ENCODE peak calls at places on chromosomes 1 and 21, in four cellular contexts. M, P, N and V are unnamed samples. For H3K4me1, the result is how much of the 10 kb centered on the place peaks cover.

GRCh38 chr1:31683997-31684396 is 19.8 kb downstream of the COL16A1 start:
- DNase-seq in M (no peak), P (no peak), N (no peak), V (no peak)

GRCh38 chr1:12756756-12757433 is 10.9 kb downstream of the CFAP107 start:
- DNase-seq in M (no peak), P (no peak), N (no peak), V (no peak)

GRCh38 chr1:81702903-81703302 is 97.8 kb upstream of the ADGRL2 start:
- DNase-seq in M (no peak), P (no peak), N (no peak), V (no peak)

GRCh38 chr1:19222979-19223824 is 13.1 kb upstream of the UBR4 start:
- DNase-seq in M (no peak), P (no peak), N (no peak), V (no peak)

GRCh38 chr1:183757061-183757460 is 47.9 kb upstream of the RGL1 start:
- DNase-seq in M (no peak), P (peak), N (no peak), V (no peak)

GRCh38 chr1:98053471-98054366 is 132.9 kb upstream of the DPYD start:
- DNase-seq in M (peak), P (no peak), N (no peak), V (no peak)

GRCh38 chr1:69911301-69911801 is 294.0 kb downstream of the LRRC40 start:
- DNase-seq in M (no peak), P (no peak), N (no peak), V (no peak)

GRCh38 chr1:21468597-21468996 is 28.7 kb downstream of the NBPF3 start:
- DNase-seq in M (no peak), P (no peak), N (no peak), V (no peak)

GRCh38 chr21:40602105-40602504 is 244.9 kb downstream of the DSCAM start:
- DNase-seq in M (peak), P (no peak), N (no peak), V (no peak)

DNA sequence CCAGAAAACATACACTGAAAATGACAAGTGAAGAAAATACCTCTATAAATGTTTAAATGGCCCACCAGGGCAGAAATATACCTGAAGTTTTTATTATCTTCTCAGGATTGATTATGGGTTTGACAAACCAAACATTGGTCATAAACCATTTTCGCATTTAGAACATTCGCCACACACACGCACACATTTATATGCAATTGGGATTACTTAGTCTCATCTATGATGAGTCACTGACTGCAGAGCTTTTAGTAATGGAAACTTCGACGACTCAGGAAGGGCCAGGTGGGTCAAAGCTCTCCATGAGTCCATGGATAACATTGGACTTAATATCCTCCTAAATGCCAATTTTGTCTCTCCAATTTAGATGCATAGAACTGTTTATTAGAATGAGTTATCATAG is 16.9 kb downstream of the NRDC start:
- DNase-seq in M (no peak), P (no peak), N (no peak), V (no peak)
- H3K4me1 ChIP-seq in M (under half), P (under half), N (under half), V (under half)

DNA sequence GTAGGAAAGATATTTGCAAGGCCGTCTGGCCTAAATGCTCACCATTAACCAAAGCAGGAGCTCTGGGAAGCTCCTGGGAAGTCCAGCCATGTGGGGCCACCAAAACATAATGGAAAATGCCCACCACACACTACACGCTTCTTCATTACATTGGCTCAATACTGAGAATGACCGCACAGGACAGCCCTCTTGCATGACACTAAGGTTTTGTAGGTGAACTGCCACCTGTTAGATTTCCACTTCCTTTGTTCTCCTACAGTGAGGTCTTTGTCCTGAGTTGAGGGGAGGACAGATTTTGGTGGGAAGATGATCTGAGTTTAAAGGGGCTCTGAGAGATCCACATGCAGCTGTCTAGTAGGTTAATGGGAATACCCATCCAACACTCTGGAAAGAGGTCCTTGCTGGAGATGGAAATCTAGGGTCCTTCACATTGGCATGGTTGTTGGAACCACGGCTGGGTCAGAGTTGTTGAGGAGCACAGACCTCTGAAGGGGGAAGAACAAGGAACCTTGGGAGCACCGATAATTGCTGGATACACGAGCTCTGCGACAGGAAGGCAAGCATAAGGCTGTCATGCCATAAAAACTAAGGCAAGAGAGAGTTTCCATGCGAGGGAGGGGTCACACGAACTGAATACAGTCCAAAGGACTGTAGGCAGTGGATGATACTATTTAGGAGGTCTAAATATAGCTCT is 105.4 kb upstream of the IRF2BP2 start:
- DNase-seq in M (no peak), P (no peak), N (no peak), V (no peak)
- H3K4me1 ChIP-seq in M (under half), P (under half), N (half or more), V (under half)

DNA sequence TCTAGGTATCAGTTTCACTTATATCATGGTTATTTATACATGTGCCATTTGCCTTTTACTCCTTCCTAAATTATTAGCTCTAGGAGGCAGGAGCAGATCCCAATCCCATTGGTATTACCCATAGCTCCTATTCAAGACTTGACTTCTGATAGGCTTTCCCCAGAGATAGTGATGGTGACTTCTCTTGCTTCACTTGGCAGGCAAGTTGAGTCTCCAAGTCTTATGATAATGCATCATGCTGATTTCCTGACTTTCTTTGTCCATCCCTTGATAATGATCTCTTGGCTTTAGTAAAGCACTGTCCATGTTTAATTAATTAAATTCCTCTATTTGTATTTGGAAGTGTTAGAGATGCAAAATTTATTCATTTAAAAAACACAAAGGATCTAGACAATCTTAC is 253.5 kb upstream of the ADAMTS5 start:
- DNase-seq in M (no peak), P (no peak), N (no peak), V (no peak)
- H3K4me1 ChIP-seq in M (under half), P (under half), N (under half), V (under half)

GRCh38 chr1:203626910-203627246 is 246 bp downstream of the ATP2B4 start:
- DNase-seq in M (peak), P (no peak), N (no peak), V (no peak)

GRCh38 chr1:203628185-203628996 is 1.8 kb downstream of the ATP2B4 start:
- DNase-seq in M (peak), P (peak), N (no peak), V (peak)

GRCh38 chr1:203627819-203628184 is 1.2 kb downstream of the ATP2B4 start:
- DNase-seq in M (no peak), P (no peak), N (no peak), V (no peak)

GRCh38 chr1:203624341-203624712 is 2.3 kb upstream of the ATP2B4 start:
- DNase-seq in M (no peak), P (no peak), N (no peak), V (no peak)

DNA sequence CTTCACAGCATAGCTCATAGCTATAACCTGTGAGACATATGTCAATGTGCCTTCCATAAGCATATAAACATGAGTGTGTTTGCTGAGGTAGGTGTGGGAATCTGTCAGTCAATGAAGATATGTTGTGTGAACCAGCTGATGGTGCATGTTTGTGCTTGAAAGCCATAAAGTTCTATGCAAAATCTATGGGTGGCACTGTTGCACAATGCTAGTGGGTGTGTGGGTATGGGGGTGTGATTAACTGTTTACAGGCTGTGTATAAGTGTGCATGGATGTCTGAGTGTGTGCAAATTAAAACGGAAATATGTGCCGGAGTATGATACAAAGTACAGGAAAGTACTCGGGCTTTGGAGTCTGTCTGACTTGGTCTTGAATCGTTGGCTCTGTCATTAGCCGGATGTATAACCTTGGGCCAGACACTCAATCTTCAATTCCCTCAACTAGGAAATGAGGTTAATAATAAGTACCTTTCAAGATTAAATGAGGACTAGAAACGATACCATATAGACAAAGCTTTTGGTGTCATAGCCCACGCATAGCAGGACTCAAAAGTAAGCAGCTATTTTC is 926 bp upstream of the ATP2B4 start:
- DNase-seq in M (no peak), P (peak), N (no peak), V (no peak)
- H3K4me1 ChIP-seq in M (under half), P (under half), N (under half), V (under half)

DNA sequence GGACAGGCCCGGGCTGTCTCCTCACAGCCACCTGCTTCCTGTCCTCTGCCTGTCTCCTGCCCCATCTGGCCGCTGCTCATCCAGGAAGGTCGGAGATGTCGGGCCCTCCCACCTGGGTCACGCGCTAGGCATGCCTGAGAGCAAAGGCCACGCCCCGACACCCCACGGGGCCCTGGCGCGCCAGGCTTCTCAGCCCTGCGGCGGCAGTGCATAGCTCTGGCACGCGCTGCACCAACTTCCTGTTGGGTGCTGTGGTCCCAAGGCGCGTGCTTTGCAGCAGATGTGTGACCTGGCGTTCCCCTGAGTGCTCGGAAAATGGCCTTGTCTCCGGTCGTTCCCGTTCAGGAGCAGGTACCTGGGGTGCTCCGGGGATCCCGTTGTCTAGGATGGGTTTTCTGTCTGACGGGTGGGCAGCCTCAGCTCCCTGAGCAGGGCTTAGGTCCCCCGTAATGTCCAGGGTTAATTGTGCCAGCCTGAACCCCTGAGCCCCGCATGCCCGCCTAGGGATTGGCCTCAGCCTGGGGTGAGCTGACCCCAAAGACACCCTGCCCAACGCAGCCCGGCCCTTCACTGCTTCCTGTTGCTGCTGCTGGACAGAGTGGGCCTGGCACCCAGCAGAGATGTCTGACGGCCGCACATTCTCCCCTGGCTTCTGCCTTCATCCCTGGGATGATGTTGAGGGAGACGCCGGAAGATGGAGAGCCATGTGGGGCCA is 19.4 kb upstream of the KCNAB2 start:
- DNase-seq in M (peak), P (peak), N (peak), V (no peak)
- H3K4me1 ChIP-seq in M (under half), P (under half), N (under half), V (under half)